ENCODE peak calls at places on chromosomes 6 and 20, in nine cellular contexts. F is upper lobe of right lung, N is tibial nerve, Y is cardiac muscle cell, I is bronchial epithelial cell, O is keratinocyte, X is right lobe of liver, V is GM12864, S is astrocyte. L is an unnamed sample.

GRCh38 chr6:11203306-11204009 is 29.0 kb downstream of the NEDD9 start:
- DNase-seq in F (no peak), I (no peak), N (no peak), S (no peak), X (no peak), O (no peak), V (no peak), Y (no peak), L (no peak)

GRCh38 chr20:50510706-50511401 is 671 bp downstream of the PTPN1 start:
- DNase-seq in V (no peak), F (peak; percentile 73), S (no peak), X (no peak), Y (peak; percentile 26), N (no peak), O (no peak), I (no peak), L (peak; percentile 38)

GRCh38 chr6:31397901-31398300 is 5.5 kb upstream of the MICA start:
- DNase-seq in Y (no peak), S (no peak), N (no peak), X (no peak), I (no peak), F (no peak), V (no peak), O (no peak), L (no peak)

GRCh38 chr20:53611449-53611894 is 17.8 kb upstream of the ZNF217 start:
- DNase-seq in O (peak; percentile 73), S (peak; percentile 100), V (peak; percentile 67), N (no peak), I (peak; percentile 92), X (no peak), F (no peak), Y (peak; percentile 71), L (peak; percentile 35)

GRCh38 chr6:143536866-143537691 is 25.6 kb upstream of the FUCA2 start:
- DNase-seq in O (no peak), I (peak; percentile 40), X (peak; percentile 73), Y (peak; percentile 69), N (peak; percentile 33), S (peak; percentile 31), V (no peak), F (peak; percentile 86), L (peak; percentile 60)

GRCh38 chr6:142112451-142113061 is 20.2 kb upstream of the GJE1 start:
- DNase-seq in O (no peak), V (peak; percentile 29), N (peak; percentile 86), X (peak; percentile 68), I (peak; percentile 67), S (peak; percentile 53), Y (peak; percentile 89), F (peak; percentile 53), L (peak; percentile 70)

GRCh38 chr6:104601008-104601745 is 258.5 kb downstream of the HACE1 start:
- DNase-seq in Y (no peak), F (no peak), O (no peak), X (no peak), N (no peak), S (no peak), I (no peak), V (no peak), L (no peak)

GRCh38 chr6:159691133-159691962 is 1.7 kb downstream of the SOD2 start:
- DNase-seq in S (peak; percentile 68), F (no peak), V (no peak), Y (peak; percentile 22), O (no peak), I (peak; percentile 86), X (no peak), N (peak; percentile 87), L (peak; percentile 42)

GRCh38 chr6:148343383-148343782 is 745 bp downstream of the SASH1 start:
- DNase-seq in V (no peak), N (no peak), X (no peak), I (no peak), S (no peak), O (no peak), Y (no peak), F (no peak), L (no peak)

GRCh38 chr6:161889324-161889723 is 615.5 kb upstream of the AGPAT4 start:
- DNase-seq in V (no peak), Y (no peak), N (no peak), X (no peak), F (no peak), I (no peak), S (no peak), O (no peak), L (no peak)

GRCh38 chr20:17747431-17747846 is 47.7 kb downstream of the BANF2 start:
- DNase-seq in N (no peak), Y (no peak), I (peak; percentile 80), O (peak; percentile 4), X (no peak), F (no peak), S (peak; percentile 90), V (no peak), L (peak; percentile 5)

GRCh38 chr6:90288404-90288803 is 8.2 kb downstream of the BACH2 start:
- DNase-seq in V (no peak), X (peak; percentile 34), O (no peak), Y (no peak), F (no peak), N (no peak), I (no peak), S (peak; percentile 50), L (no peak)

GRCh38 chr6:81727876-81728517 is 24.5 kb downstream of the TENT5A start:
- DNase-seq in V (no peak), X (peak; percentile 62), N (no peak), S (no peak), Y (no peak), O (no peak), F (no peak), I (peak; percentile 65), L (no peak)

GRCh38 chr20:62517901-62518610 is 42.3 kb upstream of the GATA5 start:
- DNase-seq in Y (no peak), V (no peak), F (no peak), X (no peak), S (no peak), N (no peak), O (no peak), I (no peak), L (no peak)

GRCh38 chr20:62515280-62515679 is 39.5 kb upstream of the GATA5 start:
- DNase-seq in N (no peak), V (no peak), Y (no peak), X (no peak), S (no peak), I (no peak), F (no peak), O (no peak), L (no peak)

GRCh38 chr20:62517168-62517567 is 41.4 kb upstream of the GATA5 start:
- DNase-seq in F (no peak), V (no peak), Y (no peak), O (no peak), N (no peak), X (no peak), S (no peak), I (no peak), L (no peak)

GRCh38 chr20:62515826-62516225 is 40.0 kb upstream of the GATA5 start:
- DNase-seq in X (no peak), V (no peak), S (no peak), F (no peak), I (no peak), N (no peak), O (no peak), Y (no peak), L (no peak)

DNA sequence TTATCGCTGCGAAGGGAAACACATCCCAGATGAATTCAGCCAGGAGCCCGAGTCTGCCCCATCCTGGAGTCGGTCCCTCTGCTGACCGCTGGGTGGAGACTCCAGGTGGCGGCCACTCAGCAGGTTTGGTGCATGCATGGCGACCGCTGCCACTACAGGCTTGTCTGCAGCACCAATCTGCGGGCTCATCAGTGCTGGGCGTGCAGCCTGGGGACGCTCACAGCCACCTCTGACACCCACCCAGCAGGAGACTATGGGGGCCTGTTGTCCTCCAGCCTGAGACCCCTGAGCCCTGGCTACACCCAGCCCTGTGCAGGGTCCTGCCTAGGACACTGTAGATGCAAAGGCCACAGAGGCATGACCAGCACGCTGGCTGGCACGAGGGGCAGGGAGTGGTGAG is 40.5 kb upstream of the GATA5 start:
- DNase-seq in X (peak; percentile 46), O (no peak), F (no peak), Y (peak; percentile 47), S (no peak), V (no peak), N (no peak), I (no peak), L (peak; percentile 75)
- TF ChIP-seq CTCF in X (peak; percentile 21), O (peak; percentile 16), F (no peak), Y (peak; percentile 11), S (no peak), V (no peak), N (no peak), I (peak; percentile 29), L (peak; percentile 66)

DNA sequence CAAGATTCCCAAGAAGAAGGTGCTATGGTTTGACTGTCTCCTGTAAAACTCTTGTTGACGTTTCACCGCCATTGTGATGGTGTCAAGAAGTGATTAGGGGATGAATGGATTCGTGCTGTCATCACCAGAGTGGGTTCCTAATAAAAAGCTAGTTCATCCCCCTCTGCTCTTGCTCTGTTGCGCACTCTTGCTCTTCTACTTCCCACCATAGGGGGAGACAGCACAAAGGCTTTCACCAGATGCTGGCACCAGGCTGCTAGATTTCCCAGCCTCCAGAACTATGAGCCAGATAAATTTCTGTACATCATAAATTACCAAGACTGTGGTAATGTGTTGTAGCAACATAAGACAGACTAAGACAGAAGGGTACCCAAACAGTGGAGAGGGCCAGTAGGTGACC is 21.6 kb upstream of the CCDC28A start:
- DNase-seq in F (no peak), X (no peak), V (no peak), N (no peak), I (no peak), S (no peak), Y (no peak), O (no peak), L (no peak)
- TF ChIP-seq CTCF in F (no peak), X (no peak), V (peak; percentile 30), N (no peak), I (no peak), S (no peak), Y (peak; percentile 8), O (no peak), L (no peak)

GRCh38 chr6:4603291-4603690 is 172.9 kb upstream of the CDYL start:
- DNase-seq in F (peak; percentile 74), N (peak; percentile 55), I (peak; percentile 99), S (peak; percentile 96), V (no peak), O (peak; percentile 80), Y (no peak), X (peak; percentile 20), L (peak; percentile 5)
- TF ChIP-seq CTCF in F (no peak), N (no peak), I (no peak), S (no peak), V (no peak), O (no peak), Y (no peak), X (no peak), L (no peak)

GRCh38 chr6:70657706-70658105 is 10.0 kb upstream of the SMAP1 start:
- DNase-seq in S (no peak), V (no peak), Y (no peak), F (no peak), X (no peak), I (no peak), O (no peak), N (no peak), L (no peak)

GRCh38 chr6:70651326-70651905 is 16.3 kb upstream of the SMAP1 start:
- DNase-seq in N (no peak), V (no peak), Y (no peak), S (no peak), I (no peak), X (no peak), F (no peak), O (no peak), L (no peak)

DNA sequence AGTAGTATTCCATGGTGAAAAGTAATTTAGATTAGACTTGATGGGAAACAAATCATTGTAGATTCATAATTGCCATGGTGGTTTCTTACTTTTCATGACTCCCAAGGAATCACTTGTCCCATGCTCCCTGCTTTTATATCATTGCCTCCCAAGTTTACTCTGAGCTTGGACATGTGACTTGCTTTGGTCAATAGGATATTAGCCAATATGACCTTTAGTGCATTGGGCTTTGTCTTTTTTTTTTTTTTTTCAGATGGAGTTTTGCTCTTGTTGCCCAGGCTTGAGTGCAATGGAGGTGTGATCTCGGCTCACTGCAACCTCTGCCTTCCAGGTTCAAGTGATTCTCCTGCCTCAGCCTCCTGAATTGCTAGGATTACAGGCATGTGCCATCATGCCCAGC is 15.5 kb upstream of the SMAP1 start:
- DNase-seq in Y (no peak), S (no peak), V (no peak), X (no peak), I (no peak), O (no peak), N (no peak), F (no peak), L (no peak)
- TF ChIP-seq CTCF in Y (no peak), S (no peak), V (no peak), X (no peak), I (no peak), O (no peak), N (no peak), F (no peak), L (no peak)